ENCODE peak calls at places on chromosomes 13 and 19, in five cellular contexts. O, Y, S, B and F are unnamed samples.

GRCh38 chr13:95153647-95154405 is 147.4 kb downstream of the ABCC4 start:
- DNase-seq in O (no peak), Y (no peak), S (no peak), B (no peak), F (no peak)

GRCh38 chr13:50152655-50153309 is 137.5 kb downstream of the KCNRG start:
- DNase-seq in O (no peak), Y (no peak), S (no peak), B (no peak), F (no peak)

GRCh38 chr19:58439576-58440554 is at the start of gene ZNF132:
- DNase-seq in O (peak; percentile 98), Y (no peak), S (peak; percentile 88), B (peak; percentile 85), F (peak; percentile 42)

GRCh38 chr19:33402421-33403220 is 29.1 kb downstream of the CEBPG start:
- DNase-seq in O (no peak), Y (no peak), S (no peak), B (peak; percentile 36), F (no peak)

GRCh38 chr19:38683393-38684077 is 36.1 kb downstream of the ACTN4 start:
- DNase-seq in O (no peak), Y (peak; percentile 99), S (peak; percentile 81), B (peak; percentile 100), F (no peak)

GRCh38 chr19:48513289-48514122 is 1.9 kb upstream of the LMTK3 start:
- DNase-seq in O (no peak), Y (peak; percentile 77), S (peak; percentile 83), B (peak; percentile 92), F (peak; percentile 67)

GRCh38 chr13:56187331-56187730 is 953.4 kb upstream of the PRR20A start:
- DNase-seq in O (no peak), Y (no peak), S (no peak), B (no peak), F (no peak)

GRCh38 chr13:48304132-48304876 is 753 bp downstream of the RB1 start:
- DNase-seq in O (no peak), Y (peak; percentile 6), S (peak; percentile 23), B (peak; percentile 22), F (peak; percentile 14)

GRCh38 chr19:58274771-58275199 is 4.0 kb upstream of the ZNF8 start:
- DNase-seq in O (no peak), Y (no peak), S (no peak), B (no peak), F (no peak)

GRCh38 chr13:59776924-59777690 is 386.6 kb downstream of the DIAPH3 start:
- DNase-seq in O (no peak), Y (no peak), S (no peak), B (no peak), F (no peak)

GRCh38 chr13:95641961-95642621 is 2.4 kb downstream of the DZIP1 start:
- DNase-seq in O (no peak), Y (no peak), S (peak; percentile 77), B (no peak), F (peak; percentile 73)

GRCh38 chr19:19105365-19106060 is 32.8 kb downstream of the TMEM161A start:
- DNase-seq in O (no peak), Y (no peak), S (peak; percentile 89), B (peak; percentile 72), F (peak; percentile 69)

GRCh38 chr13:98998831-98999634 is 21.2 kb upstream of the DOCK9 start:
- DNase-seq in O (no peak), Y (no peak), S (no peak), B (no peak), F (no peak)

GRCh38 chr19:29492761-29493160 is 33.0 kb upstream of the VSTM2B start:
- DNase-seq in O (no peak), Y (no peak), S (no peak), B (no peak), F (no peak)

GRCh38 chr19:30788105-30788765 is 416.1 kb downstream of the ZNF536 start:
- DNase-seq in O (no peak), Y (no peak), S (no peak), B (no peak), F (no peak)

GRCh38 chr13:31798189-31798588 is 58.9 kb downstream of the RXFP2 start:
- DNase-seq in O (no peak), Y (no peak), S (no peak), B (no peak), F (no peak)

GRCh38 chr19:55113570-55114039 is 3.8 kb downstream of the PPP1R12C start:
- DNase-seq in O (peak; percentile 92), Y (no peak), S (peak; percentile 79), B (peak; percentile 81), F (peak; percentile 77)

GRCh38 chr13:29456419-29456818 is 139.1 kb downstream of the SLC7A1 start:
- DNase-seq in O (no peak), Y (no peak), S (no peak), B (no peak), F (no peak)

GRCh38 chr13:29459818-29460335 is 135.6 kb downstream of the SLC7A1 start:
- DNase-seq in O (no peak), Y (no peak), S (no peak), B (no peak), F (no peak)

GRCh38 chr13:29454931-29455481 is 140.5 kb downstream of the SLC7A1 start:
- DNase-seq in O (no peak), Y (peak; percentile 3), S (peak; percentile 44), B (peak; percentile 24), F (no peak)

GRCh38 chr13:29457299-29457698 is 138.2 kb downstream of the SLC7A1 start:
- DNase-seq in O (no peak), Y (no peak), S (no peak), B (peak; percentile 13), F (no peak)

DNA sequence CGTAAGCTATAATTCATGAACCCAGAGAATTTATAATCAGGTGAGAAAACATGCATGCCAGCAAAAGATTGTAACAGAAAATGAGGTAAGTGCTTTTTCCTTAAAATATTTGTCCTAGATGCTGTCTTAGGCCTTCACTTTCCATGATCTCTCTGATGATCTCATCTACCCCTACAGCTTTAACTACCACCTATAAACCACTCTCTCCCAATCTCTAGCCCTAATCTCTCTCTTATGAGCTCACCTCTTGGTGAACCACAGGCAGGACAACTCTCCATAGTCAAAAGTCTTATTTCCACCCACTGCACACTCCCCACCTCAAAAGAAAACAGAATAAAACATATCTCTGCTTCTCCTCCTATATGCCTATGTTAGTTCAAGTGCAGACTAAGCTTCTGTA is 137.1 kb downstream of the SLC7A1 start:
- DNase-seq in O (no peak), Y (no peak), S (no peak), B (no peak), F (no peak)
- TF ChIP-seq CTCF in O (no peak), Y (no peak), S (no peak), B (no peak), F (no peak)

DNA sequence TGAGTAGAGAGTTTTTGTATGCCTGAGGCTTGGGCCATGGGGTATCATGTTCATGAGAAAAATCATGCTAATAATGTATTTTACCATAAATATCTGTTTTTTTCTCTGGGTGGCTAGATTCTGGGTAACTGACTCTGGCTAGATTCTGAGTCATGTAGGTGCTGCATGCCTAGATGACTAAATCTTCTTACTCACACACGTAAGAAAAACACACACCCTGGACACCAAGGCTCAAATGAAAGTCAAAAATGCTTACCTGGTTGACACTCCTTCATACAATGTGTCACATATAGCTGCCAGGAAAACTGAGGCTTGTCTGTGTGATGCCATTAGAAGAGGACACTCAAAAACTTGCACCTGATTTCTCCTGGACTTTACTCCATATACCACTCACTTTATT is 597.4 kb upstream of the SLITRK1 start:
- DNase-seq in O (no peak), Y (no peak), S (no peak), B (no peak), F (no peak)
- TF ChIP-seq CTCF in O (no peak), Y (no peak), S (no peak), B (no peak), F (no peak)

GRCh38 chr19:53808710-53809125 is 15.4 kb downstream of the NLRP12 start:
- DNase-seq in O (no peak), Y (peak; percentile 38), S (peak; percentile 40), B (peak; percentile 85), F (peak; percentile 40)
- TF ChIP-seq CTCF in O (no peak), Y (peak; percentile 83), S (no peak), B (peak; percentile 86), F (peak; percentile 24)

DNA sequence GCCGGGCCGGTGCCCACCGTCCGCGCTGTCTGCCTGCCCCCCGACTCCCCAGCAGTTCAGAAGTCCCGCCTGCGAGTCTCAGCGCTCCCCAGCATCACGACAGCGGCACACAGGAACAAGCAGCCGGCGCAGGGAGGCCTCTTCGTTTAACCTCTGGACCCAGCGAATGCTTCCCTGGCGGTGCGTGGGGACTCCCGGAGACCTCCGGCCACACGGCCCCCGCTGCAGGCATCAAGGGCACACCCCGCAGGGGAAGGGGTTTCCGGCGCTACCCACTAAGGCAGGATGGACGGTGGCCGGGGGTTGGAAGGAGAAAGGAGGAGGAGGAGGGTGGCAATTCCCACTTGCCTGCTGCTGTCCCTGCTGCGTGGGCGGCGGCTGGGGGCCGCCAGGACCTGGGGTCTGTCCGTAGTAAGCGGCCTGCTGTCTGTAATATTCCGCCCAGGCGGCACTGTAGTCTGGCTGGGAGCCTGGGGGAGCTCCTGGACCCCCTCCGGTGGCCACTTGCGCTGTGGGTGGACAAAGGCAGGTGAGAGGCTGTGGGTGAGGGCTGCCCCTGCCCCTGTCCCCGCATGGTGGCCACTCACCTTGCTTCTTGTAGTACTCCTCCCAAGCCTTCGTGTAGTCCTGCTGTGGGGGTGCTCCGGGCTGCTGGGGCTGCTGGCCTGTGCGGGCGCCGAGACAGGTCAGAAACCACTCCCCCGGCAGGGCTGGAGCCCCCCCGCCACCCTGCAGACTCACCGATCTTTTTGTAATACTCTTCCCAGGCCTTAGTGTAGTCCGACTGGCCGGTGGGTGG is 9.6 kb downstream of the KHSRP start:
- DNase-seq in O (no peak), Y (no peak), S (no peak), B (no peak), F (no peak)
- TF ChIP-seq CTCF in O (no peak), Y (no peak), S (no peak), B (no peak), F (no peak)

DNA sequence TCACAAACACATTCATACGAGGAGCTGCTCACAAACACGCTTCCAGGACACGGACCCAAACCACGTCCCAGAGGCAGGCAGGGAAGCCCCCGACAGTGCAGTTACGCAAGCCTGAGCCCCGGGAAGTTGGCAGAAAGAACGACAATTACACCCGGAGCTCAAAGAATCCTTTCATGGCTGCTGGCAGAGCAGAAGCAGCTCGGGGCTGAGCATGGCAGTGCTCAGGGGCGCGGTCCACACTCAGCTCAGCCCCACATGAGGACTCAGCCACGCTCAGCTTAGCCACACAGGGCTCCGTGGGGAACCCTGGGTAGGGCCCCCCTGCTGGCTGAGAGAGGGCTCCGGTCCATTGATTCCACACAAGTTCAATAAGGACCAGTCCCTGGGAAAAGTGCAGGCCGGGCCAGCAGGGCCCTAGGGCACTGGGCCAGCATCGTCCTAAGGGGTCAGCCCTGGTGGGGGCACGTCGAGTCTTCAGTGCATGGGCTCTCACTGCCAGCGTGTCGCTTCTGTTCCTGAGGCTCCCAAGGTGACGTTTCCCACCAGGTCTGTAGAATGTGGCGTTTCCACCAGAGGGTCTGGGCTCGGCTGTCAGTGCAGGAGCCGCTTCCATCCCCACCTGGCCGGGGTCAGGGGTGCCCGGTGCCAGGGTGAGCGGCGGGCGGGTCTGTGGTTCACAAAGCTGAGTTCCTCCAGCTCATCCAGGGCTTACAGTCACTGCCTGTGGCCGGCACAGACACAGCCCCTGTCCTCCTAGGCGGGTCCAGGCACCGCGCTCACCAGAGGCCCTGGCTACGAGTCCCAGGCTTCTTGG is 23.1 kb downstream of the GAS6 start:
- DNase-seq in O (no peak), Y (no peak), S (no peak), B (no peak), F (no peak)
- TF ChIP-seq CTCF in O (no peak), Y (no peak), S (no peak), B (no peak), F (no peak)